ENCODE peak calls at places on chromosomes 1 and 21, in eight cellular contexts. B is adrenal gland, F is A549, L is spleen, Y is prostate gland, D is testis, O is tibial nerve, Q is gastrocnemius medialis. S is an unnamed sample.

GRCh38 chr1:5850503-5850902 is 141.7 kb downstream of the NPHP4 start:
- DNase-seq in D (no peak), L (no peak), Y (no peak), B (no peak), F (no peak), Q (no peak), O (no peak), S (no peak)

GRCh38 chr1:182110635-182111034 is 49.1 kb upstream of the ZNF648 start:
- DNase-seq in Y (no peak), B (no peak), F (no peak), O (no peak), L (no peak), D (no peak), Q (no peak), S (no peak)

GRCh38 chr1:11929849-11930248 is 3.6 kb upstream of the KIAA2013 start:
- DNase-seq in Q (peak), F (no peak), Y (peak), B (peak), O (peak), L (no peak), D (peak), S (peak)

GRCh38 chr1:236830116-236830515 is 35.0 kb downstream of the MTR start:
- DNase-seq in Y (no peak), O (no peak), F (no peak), L (no peak), D (no peak), Q (no peak), B (no peak), S (no peak)

GRCh38 chr1:62139410-62139809 is 55.2 kb upstream of the L1TD1 start:
- DNase-seq in Q (no peak), F (no peak), D (no peak), L (no peak), O (no peak), B (no peak), Y (no peak), S (no peak)

GRCh38 chr1:174964261-174964984 is 35.3 kb upstream of the CACYBP start:
- DNase-seq in B (no peak), D (no peak), Q (no peak), Y (no peak), L (no peak), F (no peak), O (no peak), S (no peak)

GRCh38 chr21:43340491-43341348 is 86.2 kb downstream of the SIK1 start:
- DNase-seq in F (peak), D (no peak), O (no peak), L (no peak), Q (no peak), B (no peak), Y (no peak), S (peak)

GRCh38 chr1:8477199-8477982 is 159.5 kb downstream of the SLC45A1 start:
- DNase-seq in B (no peak), D (no peak), Y (no peak), O (no peak), L (no peak), Q (no peak), F (no peak), S (no peak)

GRCh38 chr1:39196244-39197215 is 8.0 kb upstream of the MACF1 start:
- DNase-seq in Y (no peak), O (no peak), L (no peak), B (no peak), F (no peak), D (no peak), Q (no peak), S (peak)

GRCh38 chr1:199010933-199011332 is 372.1 kb downstream of the PTPRC start:
- DNase-seq in D (no peak), L (no peak), Q (no peak), Y (no peak), B (no peak), F (no peak), O (no peak), S (no peak)

GRCh38 chr1:228118040-228118439 is 8.9 kb upstream of the MRPL55 start:
- DNase-seq in D (no peak), Y (no peak), Q (no peak), O (no peak), L (no peak), B (no peak), F (no peak), S (no peak)

GRCh38 chr1:223765036-223765718 is 52.8 kb downstream of the CAPN2 start:
- DNase-seq in L (no peak), Y (no peak), Q (no peak), D (peak), F (no peak), O (peak), B (no peak), S (peak)

GRCh38 chr1:60265560-60266535 is 192.3 kb upstream of the C1orf87 start:
- DNase-seq in Y (no peak), B (no peak), O (no peak), Q (no peak), F (no peak), D (no peak), L (no peak), S (no peak)

GRCh38 chr1:72117621-72118020 is 164.7 kb downstream of the NEGR1 start:
- DNase-seq in L (no peak), Y (no peak), Q (no peak), F (no peak), D (no peak), O (no peak), B (no peak), S (no peak)

GRCh38 chr1:198113302-198113701 is 43.5 kb upstream of the NEK7 start:
- DNase-seq in F (no peak), B (no peak), O (no peak), Q (no peak), L (no peak), D (no peak), Y (no peak), S (no peak)

GRCh38 chr1:152741656-152742055 is 16.2 kb upstream of the KPRP start:
- DNase-seq in L (no peak), O (no peak), Q (no peak), Y (no peak), F (no peak), D (no peak), B (no peak), S (no peak)

GRCh38 chr1:234745844-234746797 is 136.1 kb upstream of the IRF2BP2 start:
- DNase-seq in Q (no peak), D (no peak), F (no peak), O (no peak), L (no peak), Y (no peak), B (no peak), S (no peak)

GRCh38 chr1:234748713-234749112 is 138.7 kb upstream of the IRF2BP2 start:
- DNase-seq in Y (no peak), Q (no peak), L (no peak), F (no peak), D (no peak), O (no peak), B (no peak), S (no peak)

GRCh38 chr1:234748066-234748465 is 138.1 kb upstream of the IRF2BP2 start:
- DNase-seq in B (no peak), Q (no peak), Y (no peak), L (no peak), O (no peak), D (no peak), F (no peak), S (no peak)

GRCh38 chr1:234743866-234744581 is 134.0 kb upstream of the IRF2BP2 start:
- DNase-seq in Y (no peak), Q (no peak), D (no peak), L (no peak), B (no peak), F (no peak), O (no peak), S (no peak)

DNA sequence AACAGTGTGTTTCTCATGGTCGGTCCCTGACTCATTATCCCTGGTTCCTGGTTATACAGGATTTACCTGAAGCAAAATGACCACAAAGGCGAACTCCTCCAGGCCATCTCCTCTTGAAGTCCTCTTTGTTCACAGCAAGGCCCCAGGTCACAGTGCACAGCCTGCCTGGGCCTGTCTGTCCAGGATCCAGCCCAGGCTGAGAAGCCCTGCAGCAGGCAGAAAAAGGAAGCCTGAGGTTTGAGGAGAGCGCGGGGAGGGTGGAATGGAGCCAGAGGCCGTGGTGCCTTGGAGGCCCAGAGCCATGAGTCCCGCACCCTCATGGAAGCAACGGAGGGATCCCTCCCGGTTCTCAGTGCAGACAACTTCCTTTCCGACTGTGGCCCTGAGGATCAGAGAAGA is 136.8 kb upstream of the IRF2BP2 start:
- DNase-seq in B (no peak), Y (no peak), F (no peak), D (no peak), L (no peak), O (no peak), Q (no peak), S (no peak)
- TF ChIP-seq POLR2A in B (no peak), Y (no peak), F (no peak), D (no peak), L (no peak), O (no peak), Q (no peak), S (no peak)

GRCh38 chr1:219928791-219929118 is 398 bp upstream of the SLC30A10 start:
- DNase-seq in D (no peak), L (no peak), B (no peak), O (no peak), F (no peak), Q (no peak), Y (no peak), S (no peak)

GRCh38 chr1:219924348-219924747 is 4.0 kb downstream of the SLC30A10 start:
- DNase-seq in B (no peak), D (no peak), O (no peak), L (no peak), F (no peak), Q (no peak), Y (no peak), S (peak)

GRCh38 chr1:219926363-219926998 is 1.9 kb downstream of the SLC30A10 start:
- DNase-seq in L (no peak), D (no peak), Y (no peak), Q (no peak), B (no peak), O (no peak), F (no peak), S (no peak)

GRCh38 chr1:219927956-219928790 is at the start of gene SLC30A10:
- DNase-seq in D (peak), B (no peak), F (peak), Y (no peak), Q (no peak), O (no peak), L (no peak), S (peak)

DNA sequence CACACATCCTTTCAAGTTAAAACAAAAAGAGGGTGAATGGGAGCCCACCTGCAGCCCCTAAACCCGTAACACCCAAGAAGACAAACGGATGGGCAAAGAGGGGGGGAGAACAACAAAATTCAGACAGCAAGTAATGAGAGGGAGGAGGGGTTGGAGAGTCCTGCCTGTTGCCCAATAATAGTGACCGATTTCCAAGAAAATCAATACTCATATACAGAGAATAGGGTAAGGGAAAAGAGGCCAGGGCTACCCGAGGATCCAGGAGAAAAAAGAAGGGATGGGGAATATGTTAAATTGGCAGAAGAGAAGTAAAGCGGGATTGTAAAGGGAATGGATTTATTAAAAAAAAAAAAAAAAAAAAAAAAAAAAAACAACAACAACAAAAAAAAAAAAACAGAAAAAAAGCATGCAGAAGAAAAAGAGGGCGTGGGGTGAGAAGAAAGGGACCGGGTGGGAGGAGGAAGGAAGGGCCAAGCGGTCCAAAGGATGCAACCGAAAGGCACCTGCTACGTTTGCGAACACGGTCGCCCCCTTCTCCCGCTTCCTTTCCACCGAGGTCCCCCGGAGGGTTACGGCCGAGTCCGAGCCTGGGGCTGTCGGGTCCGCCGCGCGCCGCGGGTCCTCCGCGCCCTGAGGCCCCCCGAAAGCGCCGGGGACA is 930 bp downstream of the SLC30A10 start:
- DNase-seq in F (no peak), Q (no peak), Y (no peak), L (no peak), O (no peak), D (no peak), B (no peak), S (no peak)
- H3K4me3 ChIP-seq in F (peak), Q (peak), Y (peak), L (peak), O (peak), D (peak), B (no peak), S (peak)

GRCh38 chr1:86914998-86915736 is 732 bp downstream of the HS2ST1 start:
- DNase-seq in L (peak), Y (peak), B (peak), O (peak), Q (peak), F (peak), D (peak), S (peak)
- TF ChIP-seq POLR2A in L (peak), Y (no peak), B (no peak), O (no peak), Q (peak), F (no peak), D (no peak), S (peak)

DNA sequence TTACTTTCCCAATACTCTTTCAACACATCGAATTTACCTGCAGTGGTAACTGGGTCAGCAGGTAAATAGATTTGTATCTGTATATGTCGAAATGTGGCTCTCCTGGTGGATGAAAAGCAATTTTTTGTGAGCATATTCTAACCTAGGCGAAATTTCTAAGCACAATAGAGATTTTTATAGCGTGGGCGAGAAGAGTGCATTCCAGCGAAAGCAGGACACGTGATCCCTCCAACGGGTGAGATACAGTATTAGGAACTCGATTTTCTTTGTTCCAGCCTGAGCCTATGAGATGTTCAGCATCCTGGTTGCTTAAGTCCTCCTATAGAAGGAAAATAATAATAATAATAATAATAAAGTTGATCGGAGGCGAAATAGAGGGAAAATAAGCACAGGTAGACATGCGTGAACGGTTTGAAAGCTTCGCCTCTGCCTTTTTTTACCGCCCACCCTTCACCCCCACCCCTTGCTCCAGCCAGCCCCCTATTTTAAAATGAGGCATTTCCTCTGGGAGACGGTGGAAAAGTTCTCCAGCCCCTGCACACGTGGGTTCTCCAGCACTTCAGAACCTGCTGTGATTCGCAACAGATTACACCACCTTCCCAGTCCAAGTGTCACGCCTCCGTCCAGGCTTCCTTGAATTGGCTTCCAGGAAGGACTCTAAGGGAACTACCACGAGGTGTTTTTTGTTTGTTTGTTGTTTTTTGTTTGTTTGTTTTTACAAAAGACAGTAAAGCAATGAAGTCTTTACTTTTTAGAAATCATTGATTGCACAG is 2.4 kb downstream of the LRRC7 start:
- DNase-seq in F (no peak), L (no peak), Q (no peak), O (no peak), D (no peak), Y (no peak), B (no peak), S (no peak)
- H3K4me3 ChIP-seq in F (no peak), L (no peak), Q (peak), O (peak), D (no peak), Y (no peak), B (no peak), S (peak)

DNA sequence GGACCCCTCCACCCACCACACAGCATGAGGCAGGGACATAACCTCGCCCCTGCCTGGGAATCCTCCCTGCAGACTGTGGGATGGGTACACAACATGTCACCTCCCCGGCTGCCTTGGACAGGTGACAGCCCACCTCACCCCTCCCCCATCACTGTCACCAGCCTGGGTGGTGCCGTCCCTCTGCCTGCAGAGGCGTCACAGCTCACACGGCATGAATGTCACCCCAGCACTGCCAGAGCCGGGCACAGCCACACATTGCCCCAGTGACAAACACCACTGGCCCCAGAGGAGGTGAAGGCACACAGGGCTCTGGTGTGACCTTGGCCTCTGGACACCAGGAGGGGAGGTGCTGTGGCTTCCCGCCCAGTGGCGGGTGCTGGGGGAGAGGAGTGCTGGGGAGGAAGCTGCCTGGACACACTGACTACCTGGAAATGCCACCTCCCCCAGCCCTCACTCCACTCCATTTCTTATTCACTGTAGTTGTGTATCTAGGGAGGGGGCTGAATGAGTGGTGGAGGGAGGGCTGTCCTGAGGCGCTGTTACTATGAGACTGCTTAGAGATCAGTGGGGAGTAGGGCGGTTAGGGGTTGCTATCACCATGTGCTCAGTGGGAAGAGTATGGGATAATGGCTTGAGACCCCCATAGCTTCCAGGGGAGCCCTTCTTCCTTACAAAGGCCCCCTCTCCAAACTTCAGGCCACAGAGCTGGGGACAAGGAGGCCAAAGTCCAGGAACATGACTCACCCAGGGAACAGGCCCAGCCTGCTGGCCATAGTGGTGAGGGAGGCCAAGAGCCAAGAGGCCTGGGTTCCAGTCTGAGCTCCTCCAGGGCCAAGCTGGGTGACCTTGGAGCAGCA is 40.3 kb downstream of the AHDC1 start:
- DNase-seq in Q (peak), Y (no peak), L (no peak), F (peak), B (peak), O (no peak), D (peak), S (peak)
- TF ChIP-seq POLR2A in Q (peak), Y (no peak), L (no peak), F (no peak), B (no peak), O (no peak), D (no peak), S (no peak)

GRCh38 chr21:35226960-35227741 is 178.0 kb upstream of the RUNX1 start:
- DNase-seq in O (no peak), Y (no peak), L (no peak), B (no peak), Q (no peak), D (no peak), F (no peak), S (peak)
- H3K4me3 ChIP-seq in O (no peak), Y (no peak), L (no peak), B (no peak), Q (no peak), D (no peak), F (no peak), S (no peak)

GRCh38 chr1:9929431-9930385 is 13.5 kb downstream of the LZIC start:
- DNase-seq in Y (no peak), F (no peak), B (no peak), Q (no peak), O (no peak), L (no peak), D (no peak), S (no peak)
- TF ChIP-seq POLR2A in Y (no peak), F (no peak), B (no peak), Q (no peak), O (no peak), L (no peak), D (no peak), S (no peak)

DNA sequence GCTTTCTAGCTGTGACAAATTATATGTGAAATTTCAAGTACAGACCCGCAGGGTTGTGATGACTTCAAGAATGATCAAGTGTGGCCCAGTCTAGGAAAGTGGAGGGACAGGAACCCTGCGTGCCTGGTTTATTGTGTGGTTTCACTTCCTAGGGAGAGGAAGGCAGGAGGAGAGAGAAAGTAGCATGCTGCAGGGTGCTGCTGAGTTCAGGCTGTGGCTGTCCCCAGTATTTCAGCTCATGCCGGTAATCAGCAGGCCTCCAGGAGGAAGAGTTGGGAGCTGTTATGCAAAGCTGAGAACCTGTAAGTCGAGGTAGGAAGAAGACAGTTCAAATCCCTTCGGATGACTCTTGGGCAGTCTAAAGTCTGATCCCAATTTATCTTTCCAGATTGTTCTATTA is 140.4 kb downstream of the ROR1 start:
- DNase-seq in O (no peak), L (no peak), Y (peak), F (no peak), Q (no peak), B (no peak), D (no peak), S (no peak)
- H3K4me3 ChIP-seq in O (no peak), L (no peak), Y (no peak), F (no peak), Q (no peak), B (no peak), D (no peak), S (no peak)

GRCh38 chr1:184878602-184879001 is 95.7 kb downstream of the NIBAN1 start:
- DNase-seq in D (no peak), O (no peak), B (no peak), Q (no peak), Y (no peak), L (no peak), F (no peak), S (no peak)
- TF ChIP-seq POLR2A in D (no peak), O (no peak), B (no peak), Q (no peak), Y (no peak), L (no peak), F (no peak), S (no peak)

S was measured in transverse colon.